ENCODE peak calls at places on chromosomes 16 and 17, in six cellular contexts. One of them, this sample, is unnamed.

GRCh38 chr16:85181739-85182129 is 69.5 kb upstream of the CIBAR2 start:
- DNase-seq in H1: no peak
- DNase-seq in SK-N-SH: no peak
- DNase-seq in HCT116: no peak
- DNase-seq in HepG2: peak
- DNase-seq in K562: no peak
- DNase-seq in this sample: no peak

GRCh38 chr16:14600164-14600563 is 29.9 kb downstream of the PARN start:
- DNase-seq in HepG2: peak
- DNase-seq in K562: peak
- DNase-seq in SK-N-SH: peak
- DNase-seq in HCT116: peak
- DNase-seq in H1: no peak
- DNase-seq in this sample: peak

GRCh38 chr17:3799181-3799627 is 1.8 kb downstream of the ITGAE start:
- DNase-seq in K562: no peak
- DNase-seq in SK-N-SH: no peak
- DNase-seq in H1: no peak
- DNase-seq in HepG2: no peak
- DNase-seq in HCT116: no peak
- DNase-seq in this sample: no peak

GRCh38 chr16:56657555-56658430 is at the start of gene MT1F:
- DNase-seq in HepG2: peak
- DNase-seq in H1: peak
- DNase-seq in HCT116: peak
- DNase-seq in SK-N-SH: peak
- DNase-seq in K562: peak
- DNase-seq in this sample: peak

GRCh38 chr17:4721203-4722135 is 9.8 kb upstream of the MED11 start:
- DNase-seq in HepG2: peak
- DNase-seq in H1: no peak
- DNase-seq in SK-N-SH: no peak
- DNase-seq in HCT116: peak
- DNase-seq in K562: peak
- DNase-seq in this sample: no peak

GRCh38 chr17:19248149-19248922 is 11.2 kb downstream of the EPN2 start:
- DNase-seq in HCT116: no peak
- DNase-seq in SK-N-SH: no peak
- DNase-seq in HepG2: no peak
- DNase-seq in K562: peak
- DNase-seq in H1: no peak
- DNase-seq in this sample: no peak

GRCh38 chr16:86529160-86529559 is 18.8 kb downstream of the FOXF1 start:
- DNase-seq in K562: no peak
- DNase-seq in H1: no peak
- DNase-seq in SK-N-SH: no peak
- DNase-seq in HepG2: no peak
- DNase-seq in HCT116: no peak
- DNase-seq in this sample: no peak

GRCh38 chr17:32341141-32341856 is 674 bp downstream of the C17orf75 start:
- DNase-seq in H1: no peak
- DNase-seq in K562: peak
- DNase-seq in HCT116: no peak
- DNase-seq in SK-N-SH: peak
- DNase-seq in HepG2: peak
- DNase-seq in this sample: no peak

GRCh38 chr17:15432807-15433547 is 34.4 kb downstream of the CDRT4 start:
- DNase-seq in K562: no peak
- DNase-seq in SK-N-SH: no peak
- DNase-seq in HepG2: peak
- DNase-seq in HCT116: no peak
- DNase-seq in H1: no peak
- DNase-seq in this sample: no peak

GRCh38 chr16:56667581-56668571 is at the start of gene MT1G:
- DNase-seq in K562: peak
- DNase-seq in HCT116: no peak
- DNase-seq in SK-N-SH: peak
- DNase-seq in HepG2: peak
- DNase-seq in H1: no peak
- DNase-seq in this sample: no peak

GRCh38 chr17:12227547-12227946 is 206.9 kb downstream of the MAP2K4 start:
- DNase-seq in HepG2: no peak
- DNase-seq in K562: peak
- DNase-seq in SK-N-SH: no peak
- DNase-seq in H1: no peak
- DNase-seq in HCT116: no peak
- DNase-seq in this sample: no peak

GRCh38 chr16:52994942-52995341 is 57.8 kb downstream of the CHD9NB start:
- DNase-seq in HCT116: no peak
- DNase-seq in H1: no peak
- DNase-seq in HepG2: no peak
- DNase-seq in K562: no peak
- DNase-seq in SK-N-SH: no peak
- DNase-seq in this sample: no peak

GRCh38 chr17:1058423-1059130 is 61.6 kb downstream of the TIMM22 start:
- DNase-seq in H1: no peak
- DNase-seq in K562: peak
- DNase-seq in SK-N-SH: peak
- DNase-seq in HCT116: peak
- DNase-seq in HepG2: peak
- DNase-seq in this sample: peak

GRCh38 chr17:74160656-74161500 is 42.6 kb upstream of the RPL38 start:
- DNase-seq in SK-N-SH: no peak
- DNase-seq in HepG2: no peak
- DNase-seq in HCT116: no peak
- DNase-seq in H1: no peak
- DNase-seq in K562: no peak
- DNase-seq in this sample: no peak

GRCh38 chr16:12398736-12399047 is 405.0 kb downstream of the CPPED1 start:
- DNase-seq in HCT116: no peak
- DNase-seq in H1: no peak
- DNase-seq in HepG2: no peak
- DNase-seq in SK-N-SH: no peak
- DNase-seq in K562: no peak
- DNase-seq in this sample: no peak

GRCh38 chr16:16162591-16162990 is 60.7 kb downstream of the ABCC6 start:
- DNase-seq in SK-N-SH: no peak
- DNase-seq in K562: no peak
- DNase-seq in HCT116: no peak
- DNase-seq in H1: no peak
- DNase-seq in HepG2: no peak
- DNase-seq in this sample: no peak

GRCh38 chr16:34078697-34079096 is 619.3 kb downstream of the TP53TG3F start:
- DNase-seq in H1: no peak
- DNase-seq in SK-N-SH: no peak
- DNase-seq in HepG2: no peak
- DNase-seq in K562: no peak
- DNase-seq in HCT116: no peak
- DNase-seq in this sample: no peak

GRCh38 chr16:56262879-56263245 is 71.6 kb downstream of the GNAO1 start:
- DNase-seq in HepG2: no peak
- DNase-seq in H1: no peak
- DNase-seq in SK-N-SH: no peak
- DNase-seq in K562: peak
- DNase-seq in HCT116: no peak
- DNase-seq in this sample: no peak

GRCh38 chr16:87333581-87334331 is 16.6 kb upstream of the C16orf95 start:
- DNase-seq in SK-N-SH: no peak
- DNase-seq in HepG2: no peak
- DNase-seq in K562: no peak
- DNase-seq in HCT116: no peak
- DNase-seq in H1: no peak
- DNase-seq in this sample: no peak

GRCh38 chr17:8382052-8382879 is 727 bp downstream of the RPL26 start:
- DNase-seq in SK-N-SH: no peak
- DNase-seq in H1: no peak
- DNase-seq in K562: peak
- DNase-seq in HCT116: no peak
- DNase-seq in HepG2: no peak
- DNase-seq in this sample: no peak

GRCh38 chr17:28324776-28325175 is 5.8 kb downstream of the TMEM97 start:
- DNase-seq in K562: no peak
- DNase-seq in H1: no peak
- DNase-seq in SK-N-SH: no peak
- DNase-seq in HepG2: no peak
- DNase-seq in HCT116: no peak
- DNase-seq in this sample: no peak

GRCh38 chr16:57676624-57677085 is 8.5 kb downstream of the ADGRG3 start:
- DNase-seq in H1: no peak
- DNase-seq in SK-N-SH: no peak
- DNase-seq in K562: no peak
- DNase-seq in HepG2: peak
- DNase-seq in HCT116: no peak
- DNase-seq in this sample: peak

GRCh38 chr17:75267403-75268232 is 3.4 kb downstream of the MIF4GD start:
- DNase-seq in K562: peak
- DNase-seq in SK-N-SH: peak
- DNase-seq in HCT116: no peak
- DNase-seq in HepG2: peak
- DNase-seq in H1: peak
- DNase-seq in this sample: peak

GRCh38 chr16:11992008-11992584 is 15.6 kb downstream of the SNX29 start:
- DNase-seq in H1: no peak
- DNase-seq in K562: no peak
- DNase-seq in HCT116: no peak
- DNase-seq in HepG2: peak
- DNase-seq in SK-N-SH: no peak
- DNase-seq in this sample: no peak

GRCh38 chr17:6245301-6245810 is 175.2 kb downstream of the WSCD1 start:
- DNase-seq in H1: no peak
- DNase-seq in K562: no peak
- DNase-seq in HepG2: no peak
- DNase-seq in SK-N-SH: no peak
- DNase-seq in HCT116: no peak
- DNase-seq in this sample: no peak

GRCh38 chr17:79925242-79925957 is 86.2 kb upstream of the CBX4 start:
- DNase-seq in HepG2: no peak
- DNase-seq in K562: no peak
- DNase-seq in SK-N-SH: no peak
- DNase-seq in HCT116: no peak
- DNase-seq in H1: no peak
- DNase-seq in this sample: peak

GRCh38 chr16:21611546-21612384 is 12.4 kb downstream of the METTL9 start:
- DNase-seq in K562: peak
- DNase-seq in HCT116: no peak
- DNase-seq in H1: no peak
- DNase-seq in HepG2: no peak
- DNase-seq in SK-N-SH: no peak
- DNase-seq in this sample: no peak

GRCh38 chr16:19393226-19394074 is 24.2 kb upstream of the TMC5 start:
- DNase-seq in K562: no peak
- DNase-seq in H1: no peak
- DNase-seq in HCT116: peak
- DNase-seq in HepG2: no peak
- DNase-seq in SK-N-SH: no peak
- DNase-seq in this sample: no peak

DNA sequence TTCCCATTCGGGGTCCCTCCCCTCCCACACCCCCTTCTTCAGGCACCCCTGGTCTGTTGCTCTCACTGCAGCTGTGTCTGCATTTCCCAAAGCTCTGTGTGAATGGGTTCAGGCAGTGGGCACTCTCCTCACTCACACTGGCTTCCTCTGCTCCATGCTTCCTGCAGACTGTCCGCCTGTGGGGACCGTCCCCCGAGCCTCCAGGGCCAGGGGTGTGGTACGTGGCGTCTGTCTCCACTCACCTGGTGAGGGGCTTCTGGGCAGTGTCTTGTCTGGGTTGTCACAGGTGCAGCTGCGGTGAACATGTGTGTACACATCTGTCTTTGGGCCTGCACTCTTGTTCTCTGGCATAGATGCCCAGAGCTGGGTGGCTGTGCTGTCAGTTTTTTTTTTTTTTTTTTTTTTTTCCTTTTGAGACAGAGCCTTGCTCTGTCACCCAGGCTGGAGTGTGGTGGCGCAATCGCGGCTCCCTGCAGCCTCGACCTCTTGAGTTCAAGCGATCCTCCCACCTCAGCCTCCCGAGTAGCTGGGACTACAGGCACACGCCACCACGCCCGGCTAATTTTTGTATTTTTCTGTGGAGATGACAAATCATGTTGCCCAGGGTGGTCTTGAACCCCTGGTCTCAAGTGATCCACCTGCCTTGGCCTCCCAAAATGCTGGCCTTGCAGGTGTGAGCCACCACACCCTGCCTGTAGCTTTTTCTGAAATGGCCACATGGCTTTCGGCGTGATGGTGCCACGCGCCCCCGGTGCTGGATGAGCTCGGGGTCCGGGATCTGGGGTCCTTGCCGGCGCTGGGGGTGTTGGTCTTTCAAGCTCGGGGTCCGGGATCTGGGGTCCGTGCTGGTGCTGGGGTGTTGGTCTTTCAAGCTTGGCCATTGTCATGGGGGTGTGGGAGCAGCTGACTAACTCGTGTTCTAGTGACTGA is 56.5 kb upstream of the ZNF750 start:
- DNase-seq in HepG2: no peak
- DNase-seq in H1: no peak
- DNase-seq in HCT116: no peak
- DNase-seq in K562: no peak
- DNase-seq in SK-N-SH: no peak
- DNase-seq in this sample: no peak
- TF ChIP-seq JUND in HepG2: no peak
- TF ChIP-seq JUND in H1: no peak
- TF ChIP-seq JUND in HCT116: no peak
- TF ChIP-seq JUND in K562: no peak
- TF ChIP-seq JUND in SK-N-SH: no peak
- TF ChIP-seq JUND in this sample: no peak

GRCh38 chr16:50699345-50700159 is 6.1 kb downstream of the NOD2 start:
- DNase-seq in H1: no peak
- DNase-seq in SK-N-SH: no peak
- DNase-seq in HepG2: peak
- DNase-seq in K562: no peak
- DNase-seq in HCT116: no peak
- DNase-seq in this sample: no peak
- TF ChIP-seq JUND in H1: no peak
- TF ChIP-seq JUND in SK-N-SH: no peak
- TF ChIP-seq JUND in HepG2: no peak
- TF ChIP-seq JUND in K562: peak
- TF ChIP-seq JUND in HCT116: no peak
- TF ChIP-seq JUND in this sample: no peak

DNA sequence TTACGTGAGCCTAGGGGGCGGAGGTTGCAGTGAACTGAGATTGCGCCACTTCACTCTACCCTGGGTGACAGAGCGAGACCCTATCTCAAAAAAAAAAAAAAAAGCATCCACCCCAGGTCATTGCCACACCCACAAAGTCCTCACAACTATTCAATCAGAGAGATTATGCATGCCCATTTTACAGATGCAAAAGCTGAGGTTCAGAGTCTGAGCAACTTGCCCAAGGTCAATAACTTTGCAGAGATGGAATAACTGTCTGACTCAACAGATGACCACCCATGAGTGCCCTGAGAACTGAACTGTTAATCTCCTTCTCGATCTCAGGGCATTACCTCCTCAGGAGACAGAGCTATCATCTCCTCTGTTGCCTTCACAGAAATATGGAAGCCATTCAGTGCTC is 5.5 kb upstream of the TMEM114 start:
- DNase-seq in HCT116: no peak
- DNase-seq in SK-N-SH: no peak
- DNase-seq in K562: no peak
- DNase-seq in HepG2: no peak
- DNase-seq in H1: no peak
- DNase-seq in this sample: no peak
- TF ChIP-seq JUND in HCT116: no peak
- TF ChIP-seq JUND in SK-N-SH: no peak
- TF ChIP-seq JUND in K562: no peak
- TF ChIP-seq JUND in HepG2: no peak
- TF ChIP-seq JUND in H1: no peak
- TF ChIP-seq JUND in this sample: no peak

GRCh38 chr17:62919388-62919787 is 46.6 kb upstream of the TANC2 start:
- DNase-seq in SK-N-SH: no peak
- DNase-seq in HepG2: no peak
- DNase-seq in HCT116: no peak
- DNase-seq in H1: no peak
- DNase-seq in K562: peak
- DNase-seq in this sample: no peak
- TF ChIP-seq JUND in SK-N-SH: no peak
- TF ChIP-seq JUND in HepG2: no peak
- TF ChIP-seq JUND in HCT116: no peak
- TF ChIP-seq JUND in H1: no peak
- TF ChIP-seq JUND in K562: peak
- TF ChIP-seq JUND in this sample: no peak

This sample was measured in T47D.